ENCODE peak calls at places on chromosomes 4 and X, in six cellular contexts. O is A549, B is lower leg skin, J is ovary, D is tibial nerve, X is uterus. G is an unnamed sample.

GRCh38 chrX:120512222-120512621 is 43.1 kb upstream of the LAMP2 start:
- DNase-seq in D (no peak), B (no peak), X (no peak), O (no peak), J (no peak), G (no peak)

GRCh38 chr4:41715155-41715554 is 33.4 kb downstream of the PHOX2B start:
- DNase-seq in O (no peak), X (no peak), J (no peak), D (no peak), B (no peak), G (no peak)

GRCh38 chr4:152965614-152966013 is 29.5 kb downstream of the FHDC1 start:
- DNase-seq in J (no peak), D (no peak), X (no peak), O (no peak), B (no peak), G (no peak)

GRCh38 chr4:175824110-175824509 is 12.0 kb upstream of the GPM6A start:
- DNase-seq in J (no peak), X (no peak), D (no peak), O (no peak), B (no peak), G (no peak)

GRCh38 chr4:109022941-109023340 is 260.1 kb upstream of the ETNPPL start:
- DNase-seq in D (no peak), J (no peak), B (no peak), X (no peak), O (no peak), G (no peak)

GRCh38 chr4:141391293-141391692 is 170.6 kb downstream of the ZNF330 start:
- DNase-seq in B (no peak), J (no peak), D (no peak), O (no peak), X (no peak), G (no peak)

GRCh38 chr4:152399246-152399645 is 136.6 kb downstream of the FBXW7 start:
- DNase-seq in B (no peak), X (no peak), D (no peak), O (no peak), J (no peak), G (no peak)

GRCh38 chrX:13662537-13662841 is 9.5 kb downstream of the TCEANC start:
- DNase-seq in J (no peak), D (peak; percentile 11), B (no peak), X (peak; percentile 74), O (no peak), G (no peak)

GRCh38 chrX:15674514-15674898 is 9.9 kb upstream of the CLTRN start:
- DNase-seq in O (peak; percentile 84), B (peak; percentile 93), J (peak; percentile 98), D (peak; percentile 86), X (peak; percentile 98), G (peak; percentile 96)

GRCh38 chrX:126658447-126658846 is 105.8 kb upstream of the DCAF12L1 start:
- DNase-seq in B (no peak), X (no peak), J (no peak), D (no peak), O (no peak), G (no peak)

GRCh38 chrX:130110379-130111219 is at the start of gene ELF4:
- DNase-seq in D (no peak), B (no peak), X (peak; percentile 57), O (peak; percentile 65), J (peak; percentile 55), G (peak; percentile 21)

GRCh38 chr4:169229571-169230028 is 41.2 kb downstream of the SH3RF1 start:
- DNase-seq in D (no peak), O (peak; percentile 53), X (peak; percentile 69), J (peak; percentile 42), B (no peak), G (peak; percentile 52)

GRCh38 chrX:100407784-100408642 is 2.1 kb downstream of the PCDH19 start:
- DNase-seq in J (no peak), X (no peak), O (no peak), B (no peak), D (no peak), G (no peak)

GRCh38 chr4:18568600-18568999 is 547.0 kb upstream of the LCORL start:
- DNase-seq in B (no peak), J (no peak), D (no peak), O (no peak), X (no peak), G (no peak)

GRCh38 chr4:37471971-37472370 is 214.2 kb downstream of the RELL1 start:
- DNase-seq in D (no peak), J (no peak), B (no peak), X (no peak), O (no peak), G (no peak)

GRCh38 chr4:176333076-176333475 is 13.3 kb downstream of the SPCS3 start:
- DNase-seq in O (no peak), B (no peak), D (no peak), X (no peak), J (no peak), G (no peak)

GRCh38 chr4:176794151-176794550 is 1.4 kb upstream of the VEGFC start:
- DNase-seq in B (no peak), J (no peak), X (no peak), O (peak; percentile 37), D (no peak), G (no peak)

GRCh38 chr4:118340109-118340508 is 12.7 kb downstream of the PRSS12 start:
- DNase-seq in J (no peak), B (no peak), O (no peak), X (no peak), D (no peak), G (no peak)

DNA sequence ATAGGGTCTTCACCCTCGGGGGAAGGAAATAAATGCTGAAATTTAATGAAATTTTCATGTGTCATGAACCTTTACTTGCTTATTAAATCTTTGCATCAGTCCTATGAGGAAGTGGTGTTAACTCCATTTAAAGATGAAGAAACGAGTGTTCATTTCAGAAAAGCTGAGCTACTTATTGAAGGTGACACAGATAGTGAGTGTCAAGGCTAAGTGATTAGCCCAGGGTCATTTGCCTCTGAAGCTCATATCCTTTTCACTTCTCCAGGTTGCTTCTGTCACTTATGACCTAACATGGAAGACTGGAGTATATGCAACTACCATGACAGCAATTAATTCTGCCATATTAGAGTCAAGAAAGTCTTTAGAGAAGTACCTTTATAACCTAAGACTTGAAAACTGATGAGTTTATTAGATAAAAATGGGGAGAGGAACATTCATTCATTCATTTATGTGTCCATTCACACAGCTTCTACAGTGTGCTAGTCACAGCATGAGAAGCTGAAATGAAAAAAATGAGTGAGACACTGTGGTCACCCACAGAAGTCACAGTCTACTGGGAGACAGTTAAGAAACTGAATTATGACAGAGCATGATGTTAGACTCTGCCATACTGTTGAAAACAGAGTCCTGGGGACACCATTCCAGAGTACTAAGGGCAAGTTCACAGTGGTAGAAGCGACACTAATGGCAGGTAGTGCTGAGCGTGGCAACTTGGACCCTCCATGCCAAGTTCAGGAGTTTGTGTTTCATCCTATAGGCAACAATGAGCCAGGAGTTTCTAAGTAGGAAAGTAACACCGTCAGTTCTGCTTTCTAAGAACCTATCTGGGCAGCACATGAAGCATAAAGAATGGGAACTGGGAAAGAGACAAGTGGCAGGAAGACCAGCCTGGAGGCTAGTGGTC is 21.3 kb downstream of the ALPK1 start:
- DNase-seq in J (no peak), B (no peak), O (no peak), D (no peak), X (no peak), G (no peak)
- TF ChIP-seq POLR2A in J (no peak), B (no peak), O (no peak), D (no peak), X (no peak), G (no peak)

GRCh38 chrX:96183843-96184242 is 500.8 kb upstream of the DIAPH2 start:
- DNase-seq in J (no peak), O (no peak), D (peak; percentile 4), B (no peak), X (no peak), G (no peak)
- TF ChIP-seq CTCF in J (no peak), O (peak; percentile 28), D (peak; percentile 13), B (no peak), X (peak; percentile 21), G (no peak)

DNA sequence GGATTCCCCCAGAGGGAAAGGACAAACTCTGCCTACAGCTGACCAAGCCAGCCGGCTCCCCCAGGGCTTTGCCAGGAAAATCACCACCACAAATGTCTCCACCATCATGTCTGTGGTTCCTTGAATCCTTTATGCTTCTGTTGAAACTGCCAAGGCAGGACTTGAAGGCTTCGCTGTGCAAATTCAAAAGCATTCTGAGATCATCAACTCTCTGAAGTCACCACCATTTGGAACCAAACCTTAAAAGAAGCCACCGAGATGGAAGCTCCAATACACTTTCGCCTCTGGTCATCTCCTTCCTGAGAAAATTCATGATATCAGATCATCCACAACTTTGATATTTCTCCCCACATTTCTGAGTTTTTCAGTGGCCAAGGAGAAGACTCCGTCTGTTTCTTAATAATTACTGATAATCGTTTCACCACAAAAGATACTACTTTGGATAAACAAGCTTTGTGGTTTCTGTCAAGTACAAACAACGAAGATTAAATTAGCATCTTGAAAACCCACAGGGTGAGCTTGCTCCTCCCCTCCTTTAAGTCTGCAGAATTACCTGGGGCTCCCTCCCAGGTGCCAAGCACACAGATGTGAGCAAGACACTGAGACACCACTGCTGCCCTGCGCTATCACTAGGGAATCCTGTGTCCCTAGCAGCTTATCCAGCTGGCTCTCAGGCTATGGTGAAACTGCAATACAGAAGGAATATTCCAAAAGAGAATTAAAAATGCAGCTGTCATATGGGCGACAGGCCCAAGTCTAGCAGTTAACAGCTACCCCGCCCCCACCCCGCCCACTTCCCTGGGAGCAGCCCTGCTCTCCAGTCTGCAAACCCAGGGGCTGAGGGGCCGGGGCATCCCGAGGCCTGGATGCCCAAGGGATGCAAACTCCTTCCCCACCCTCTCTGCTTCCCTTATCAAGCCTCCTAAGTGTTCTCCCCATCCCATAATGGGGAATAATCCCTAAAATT is 125.0 kb upstream of the TBL1X start:
- DNase-seq in J (peak; percentile 55), D (peak; percentile 23), B (peak; percentile 16), X (peak; percentile 62), O (no peak), G (no peak)
- H3K4me3 ChIP-seq in J (no peak overlapping the region), D (no peak overlapping the region), B (no peak overlapping the region), X (no peak overlapping the region), O (no peak overlapping the region), G (no peak overlapping the region)

DNA sequence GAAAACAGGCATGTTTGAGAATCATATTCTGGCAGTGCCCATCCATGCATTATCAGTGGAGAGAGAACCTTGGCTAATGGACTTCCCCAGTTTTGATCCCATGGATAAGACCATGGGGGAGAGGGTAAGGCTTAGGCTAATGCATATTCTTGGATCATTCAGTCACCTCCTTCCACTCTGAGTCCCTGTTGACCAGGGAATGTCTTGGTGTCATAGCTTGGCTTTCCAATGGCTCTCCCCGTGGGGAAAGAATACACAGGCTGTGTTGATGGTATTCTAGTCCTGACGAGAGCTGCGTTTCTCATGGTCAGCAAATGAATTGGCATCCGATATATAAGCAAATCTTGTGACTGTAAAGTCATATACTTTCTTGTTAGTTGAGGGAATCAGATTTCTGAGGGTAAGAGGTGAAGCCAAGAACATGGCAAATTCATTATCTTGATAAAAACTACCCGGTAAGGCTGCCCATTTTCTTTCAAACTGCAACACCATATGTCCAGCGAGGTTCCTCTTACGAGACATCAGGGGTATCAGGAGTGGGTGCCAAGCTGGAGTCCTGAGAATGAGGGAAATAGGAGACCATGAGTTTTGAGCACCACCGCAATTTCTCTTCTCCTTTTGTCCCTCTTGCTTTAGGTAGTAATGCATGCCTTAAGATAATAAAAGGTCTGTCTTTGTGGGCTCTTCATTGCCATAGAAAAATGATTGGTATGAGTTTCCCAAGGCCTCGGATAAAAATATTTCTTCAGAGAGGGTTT is 18.0 kb downstream of the RHOH start:
- DNase-seq in O (no peak), B (no peak), X (no peak), D (no peak), J (no peak), G (no peak)
- TF ChIP-seq POLR2A in O (no peak), B (no peak), X (no peak), D (no peak), J (no peak), G (no peak)